ENCODE peak calls at places on chromosomes 11 and 22, in seven cellular contexts. K is endothelial cell, F is Calu3, C is hepatocyte, R is tibial artery, Q is right lobe of liver, O is neural progenitor cell. M is an unnamed sample.

GRCh38 chr11:66313321-66314185 is 3.3 kb downstream of the CD248 start:
- DNase-seq in Q (peak; percentile 64), C (peak; percentile 86), F (no peak), O (peak; percentile 85), K (no peak), R (no peak), M (peak; percentile 88)

GRCh38 chr11:69576069-69576782 is 64.7 kb upstream of the CCND1 start:
- DNase-seq in R (no peak), F (no peak), K (no peak), Q (peak; percentile 44), O (no peak), C (no peak), M (no peak)

GRCh38 chr22:25853501-25853900 is 111.5 kb downstream of the MYO18B start:
- DNase-seq in R (no peak), C (no peak), O (no peak), Q (no peak), K (no peak), F (no peak), M (no peak)

GRCh38 chr11:72813740-72814138 is 472 bp upstream of the ATG16L2 start:
- DNase-seq in F (peak; percentile 86), O (peak; percentile 82), C (peak; percentile 91), K (no peak), R (peak; percentile 70), Q (peak; percentile 89), M (no peak)

GRCh38 chr11:2666828-2667570 is 32.8 kb downstream of the KCNQ1OT1 start:
- DNase-seq in C (no peak), R (peak; percentile 9), F (no peak), Q (no peak), O (no peak), K (no peak), M (peak; percentile 57)

GRCh38 chr11:17814546-17814945 is 80.0 kb downstream of the KCNC1 start:
- DNase-seq in K (no peak), R (no peak), F (no peak), C (no peak), O (no peak), Q (no peak), M (no peak)

GRCh38 chr11:995058-995751 is 41.3 kb downstream of the MUC6 start:
- DNase-seq in Q (no peak), O (no peak), C (no peak), F (no peak), K (no peak), R (no peak), M (no peak)

GRCh38 chr11:68946416-68947090 is 34.2 kb downstream of the MRGPRD start:
- DNase-seq in Q (no peak), R (peak; percentile 37), O (no peak), C (peak; percentile 50), K (no peak), F (no peak), M (peak; percentile 66)

GRCh38 chr11:128670631-128671030 is 23.2 kb upstream of the FLI1 start:
- DNase-seq in O (no peak), R (no peak), F (no peak), Q (no peak), C (no peak), K (no peak), M (no peak)

GRCh38 chr11:10923886-10924285 is 66.0 kb upstream of the ZBED5 start:
- DNase-seq in R (no peak), K (no peak), F (no peak), O (no peak), Q (no peak), C (no peak), M (no peak)

GRCh38 chr11:96738311-96738710 is 348.5 kb downstream of the JRKL start:
- DNase-seq in C (no peak), K (no peak), F (no peak), Q (no peak), R (no peak), O (no peak), M (no peak)

GRCh38 chr11:71370895-71371673 is 77.1 kb downstream of the DHCR7 start:
- DNase-seq in K (no peak), F (no peak), C (no peak), O (peak; percentile 41), R (no peak), Q (no peak), M (no peak)
- TF ChIP-seq CTCF in K (no peak), F (no peak), C (no peak), O (peak; percentile 53), R (no peak), Q (no peak), M (no peak)

DNA sequence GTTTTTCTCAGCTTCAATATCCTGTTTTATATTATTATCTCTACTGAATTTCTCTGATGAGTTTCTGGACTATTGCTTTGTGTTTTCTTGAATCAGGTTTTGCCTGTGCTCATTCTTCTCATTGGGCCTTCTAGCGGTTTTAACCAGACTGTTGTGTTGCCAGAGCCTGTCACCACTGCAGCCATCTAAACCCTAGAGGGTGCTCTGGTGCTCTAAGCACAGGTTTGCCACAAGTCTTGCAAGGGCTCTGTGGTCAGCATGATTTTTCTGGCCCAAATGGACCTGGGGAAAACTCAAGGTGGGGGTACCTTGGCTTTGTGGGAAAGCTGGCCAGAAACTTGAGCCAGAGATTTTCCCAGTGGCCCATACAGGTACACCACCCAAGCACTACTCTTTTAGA is 52.4 kb upstream of the TYR start:
- DNase-seq in K (no peak), Q (no peak), R (no peak), O (peak; percentile 6), C (no peak), F (no peak), M (no peak)
- TF ChIP-seq CTCF in K (no peak), Q (no peak), R (no peak), O (no peak), C (no peak), F (no peak), M (no peak)

DNA sequence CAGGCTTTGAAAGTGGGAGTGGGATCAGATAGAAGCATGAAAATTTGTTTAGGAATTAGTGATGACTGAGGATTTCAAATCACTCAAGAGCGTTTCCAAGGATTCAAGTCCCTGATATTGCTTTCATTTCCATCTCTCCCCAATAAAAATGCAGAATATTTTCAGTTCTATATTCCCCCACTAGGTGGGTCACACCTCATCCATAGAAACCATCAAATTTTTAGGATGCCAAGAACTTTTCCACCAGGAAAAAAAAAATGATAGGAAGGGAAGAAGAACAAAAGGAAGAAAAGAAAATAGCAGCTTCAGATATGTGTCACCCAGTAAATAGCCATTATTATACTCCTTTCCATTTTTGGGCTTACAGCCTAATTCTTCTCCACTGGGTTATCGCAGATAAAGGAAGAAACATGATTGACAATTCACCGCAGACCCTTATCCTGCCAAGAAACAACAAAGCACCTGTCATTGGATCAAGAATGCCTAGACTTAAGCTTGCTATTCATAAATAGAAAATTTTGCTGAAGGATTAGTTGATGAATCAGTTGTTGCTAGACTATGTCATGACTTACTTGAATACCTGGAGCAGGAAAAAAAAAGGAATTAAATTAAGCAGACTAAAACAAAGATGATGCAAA is 30.3 kb upstream of the OR10D3 start:
- DNase-seq in O (no peak), Q (no peak), C (no peak), K (no peak), F (no peak), R (no peak), M (no peak)
- TF ChIP-seq CTCF in O (peak; percentile 15), Q (peak; percentile 6), C (no peak), K (peak; percentile 60), F (no peak), R (no peak), M (no peak)

GRCh38 chr11:15192007-15192556 is 77.4 kb downstream of the INSC start:
- DNase-seq in Q (no peak), K (no peak), O (no peak), C (no peak), F (no peak), R (no peak), M (no peak)

GRCh38 chr11:15189646-15190365 is 75.1 kb downstream of the INSC start:
- DNase-seq in O (no peak), Q (no peak), R (no peak), F (no peak), K (no peak), C (no peak), M (no peak)

GRCh38 chr11:15189189-15189588 is 74.5 kb downstream of the INSC start:
- DNase-seq in O (no peak), C (no peak), Q (no peak), R (no peak), K (no peak), F (no peak), M (no peak)

GRCh38 chr11:15194671-15195415 is 80.1 kb downstream of the INSC start:
- DNase-seq in Q (no peak), K (no peak), O (no peak), F (no peak), R (no peak), C (no peak), M (no peak)

DNA sequence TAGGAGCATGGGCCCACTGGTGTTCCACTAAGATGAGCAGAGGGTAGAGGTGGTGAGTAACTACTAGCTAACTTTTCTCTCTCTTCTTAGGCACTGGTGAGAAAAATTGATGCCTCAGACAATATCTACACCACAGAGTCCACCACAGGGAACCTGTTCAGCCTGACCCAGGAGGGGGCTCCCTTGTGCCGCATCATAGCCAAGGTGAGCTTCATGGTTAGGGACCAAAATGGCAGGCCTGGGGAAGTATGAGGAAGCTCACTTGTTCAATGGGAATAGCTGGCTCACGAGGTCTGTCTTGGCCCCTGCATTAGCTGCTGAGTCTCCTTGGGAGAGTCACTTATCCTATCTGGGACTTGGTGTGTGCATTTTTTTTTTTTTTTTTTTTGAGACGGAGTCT is 75.9 kb downstream of the INSC start:
- DNase-seq in K (no peak), Q (no peak), C (no peak), O (no peak), F (no peak), R (no peak), M (no peak)
- TF ChIP-seq CTCF in K (no peak), Q (no peak), C (no peak), O (no peak), F (no peak), R (no peak), M (no peak)

GRCh38 chr22:35310556-35311550 is 11.2 kb downstream of the TOM1 start:
- DNase-seq in C (peak; percentile 53), F (peak; percentile 43), K (no peak), O (peak; percentile 25), R (no peak), Q (no peak), M (no peak)
- TF ChIP-seq CTCF in C (no peak), F (no peak), K (no peak), O (no peak), R (no peak), Q (no peak), M (no peak)

DNA sequence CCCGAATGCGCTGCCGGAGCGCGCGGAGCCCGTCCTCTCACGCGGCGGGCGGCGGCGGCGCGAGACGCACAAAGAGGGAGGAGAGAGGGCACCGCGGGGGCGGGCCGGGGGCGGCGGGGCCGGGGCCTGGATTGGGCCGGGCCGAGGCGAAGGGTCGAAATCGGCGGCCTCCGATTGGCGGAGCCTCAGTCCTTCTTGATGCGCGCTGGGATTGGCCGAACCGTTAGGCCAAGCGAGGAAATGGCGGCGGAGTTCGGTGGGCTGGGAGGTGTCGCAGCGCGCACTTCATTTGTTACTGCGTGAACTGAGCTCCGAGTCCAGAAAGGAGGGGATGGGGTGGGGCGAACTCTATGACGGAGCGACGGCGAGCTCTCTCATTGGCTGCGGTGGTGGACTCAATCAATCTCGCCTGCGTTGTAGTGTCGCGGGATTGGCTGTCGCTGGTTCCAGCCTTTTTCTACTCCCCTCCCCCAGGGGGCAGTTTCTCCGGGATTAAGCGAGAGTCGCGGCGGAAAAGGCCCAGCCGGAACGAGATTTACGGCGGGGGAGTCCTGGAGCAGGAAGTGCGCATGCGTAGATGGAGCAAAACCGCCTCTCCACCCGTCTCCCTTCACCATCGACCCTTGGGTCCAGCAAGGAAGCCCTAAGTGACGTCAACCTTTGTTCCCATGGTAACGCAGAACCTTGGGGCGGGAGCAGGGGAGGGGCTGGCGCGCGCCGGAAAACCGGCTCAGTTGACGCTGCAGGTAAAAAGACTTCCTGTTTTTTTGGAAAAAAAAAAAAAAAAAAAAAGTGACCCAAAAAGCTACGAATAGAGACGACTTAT is at the start of gene SF1:
- DNase-seq in O (peak; percentile 100), R (peak; percentile 99), C (peak; percentile 100), F (peak; percentile 99), K (peak; percentile 98), Q (peak; percentile 99), M (peak; percentile 99)
- TF ChIP-seq CTCF in O (peak; percentile 17), R (no peak), C (no peak), F (no peak), K (peak; percentile 11), Q (no peak), M (peak; percentile 16)

M was measured in kidney.